ENCODE peak calls at places on chromosomes 13 and 19, in five cellular contexts. One of them, this sample, is unnamed.

GRCh38 chr19:2050349-2050990 is 574 bp downstream of the MKNK2 start:
- DNase-seq in endodermal cell: no peak
- DNase-seq in fibroblast of pulmonary artery: no peak
- DNase-seq in NCI-H1436: no peak
- DNase-seq in BJ: no peak
- DNase-seq in this sample: no peak

GRCh38 chr13:52048516-52048915 is 24.0 kb downstream of the UTP14C start:
- DNase-seq in endodermal cell: no peak
- DNase-seq in fibroblast of pulmonary artery: peak
- DNase-seq in NCI-H1436: no peak
- DNase-seq in BJ: no peak
- DNase-seq in this sample: no peak

GRCh38 chr13:112893570-112894422 is 75.2 kb upstream of the MCF2L start:
- DNase-seq in endodermal cell: peak
- DNase-seq in fibroblast of pulmonary artery: peak
- DNase-seq in NCI-H1436: peak
- DNase-seq in BJ: no peak
- DNase-seq in this sample: peak

GRCh38 chr19:776549-776948 is 20.7 kb upstream of the PTBP1 start:
- DNase-seq in endodermal cell: no peak
- DNase-seq in fibroblast of pulmonary artery: no peak
- DNase-seq in NCI-H1436: no peak
- DNase-seq in BJ: no peak
- DNase-seq in this sample: no peak

GRCh38 chr19:29364224-29364726 is 151.3 kb upstream of the UQCRFS1 start:
- DNase-seq in endodermal cell: peak
- DNase-seq in fibroblast of pulmonary artery: no peak
- DNase-seq in NCI-H1436: no peak
- DNase-seq in BJ: no peak
- DNase-seq in this sample: no peak

GRCh38 chr13:96075953-96076543 is 13.9 kb upstream of the HS6ST3 start:
- DNase-seq in endodermal cell: no peak
- DNase-seq in fibroblast of pulmonary artery: peak
- DNase-seq in NCI-H1436: no peak
- DNase-seq in BJ: no peak
- DNase-seq in this sample: peak

GRCh38 chr19:56253737-56254136 is 18.8 kb upstream of the EDDM13 start:
- DNase-seq in endodermal cell: no peak
- DNase-seq in fibroblast of pulmonary artery: peak
- DNase-seq in NCI-H1436: peak
- DNase-seq in BJ: no peak
- DNase-seq in this sample: peak

GRCh38 chr19:28705008-28705407 is 507.9 kb downstream of the UQCRFS1 start:
- DNase-seq in endodermal cell: no peak
- DNase-seq in fibroblast of pulmonary artery: peak
- DNase-seq in NCI-H1436: no peak
- DNase-seq in BJ: no peak
- DNase-seq in this sample: peak

GRCh38 chr13:29902632-29903305 is 52.4 kb upstream of the UBL3 start:
- DNase-seq in endodermal cell: no peak
- DNase-seq in fibroblast of pulmonary artery: peak
- DNase-seq in NCI-H1436: no peak
- DNase-seq in BJ: no peak
- DNase-seq in this sample: no peak

GRCh38 chr13:21071894-21072293 is 10.5 kb upstream of the LATS2 start:
- DNase-seq in endodermal cell: no peak
- DNase-seq in fibroblast of pulmonary artery: no peak
- DNase-seq in NCI-H1436: no peak
- DNase-seq in BJ: no peak
- DNase-seq in this sample: no peak

GRCh38 chr19:38736413-38737280 is 7.6 kb downstream of the CAPN12 start:
- DNase-seq in endodermal cell: peak
- DNase-seq in fibroblast of pulmonary artery: no peak
- DNase-seq in NCI-H1436: peak
- DNase-seq in BJ: no peak
- DNase-seq in this sample: peak

GRCh38 chr19:10389863-10390262 is 9.5 kb upstream of the TYK2 start:
- DNase-seq in endodermal cell: peak
- DNase-seq in fibroblast of pulmonary artery: peak
- DNase-seq in NCI-H1436: no peak
- DNase-seq in BJ: no peak
- DNase-seq in this sample: no peak

GRCh38 chr13:33353210-33353609 is 67.7 kb upstream of the STARD13 start:
- DNase-seq in endodermal cell: no peak
- DNase-seq in fibroblast of pulmonary artery: peak
- DNase-seq in NCI-H1436: no peak
- DNase-seq in BJ: no peak
- DNase-seq in this sample: no peak

GRCh38 chr13:112618501-112618900 is 30.5 kb upstream of the TUBGCP3 start:
- DNase-seq in endodermal cell: no peak
- DNase-seq in fibroblast of pulmonary artery: no peak
- DNase-seq in NCI-H1436: no peak
- DNase-seq in BJ: no peak
- DNase-seq in this sample: no peak

GRCh38 chr13:33249894-33250293 is 35.7 kb downstream of the STARD13 start:
- DNase-seq in endodermal cell: no peak
- DNase-seq in fibroblast of pulmonary artery: no peak
- DNase-seq in NCI-H1436: no peak
- DNase-seq in BJ: no peak
- DNase-seq in this sample: no peak

GRCh38 chr13:27170221-27170520 is 1.4 kb downstream of the USP12 start:
- DNase-seq in endodermal cell: no peak
- DNase-seq in fibroblast of pulmonary artery: peak
- DNase-seq in NCI-H1436: no peak
- DNase-seq in BJ: no peak
- DNase-seq in this sample: peak

GRCh38 chr13:97953376-97953970 is at the start of gene IPO5:
- DNase-seq in endodermal cell: no peak
- DNase-seq in fibroblast of pulmonary artery: no peak
- DNase-seq in NCI-H1436: no peak
- DNase-seq in BJ: no peak
- DNase-seq in this sample: no peak

GRCh38 chr13:67224148-67224846 is 5.8 kb downstream of the PCDH9 start:
- DNase-seq in endodermal cell: peak
- DNase-seq in fibroblast of pulmonary artery: peak
- DNase-seq in NCI-H1436: peak
- DNase-seq in BJ: peak
- DNase-seq in this sample: peak

GRCh38 chr19:29510701-29511265 is 15.0 kb upstream of the VSTM2B start:
- DNase-seq in endodermal cell: peak
- DNase-seq in fibroblast of pulmonary artery: no peak
- DNase-seq in NCI-H1436: no peak
- DNase-seq in BJ: no peak
- DNase-seq in this sample: no peak

GRCh38 chr13:30364133-30364532 is 56.8 kb upstream of the KATNAL1 start:
- DNase-seq in endodermal cell: no peak
- DNase-seq in fibroblast of pulmonary artery: peak
- DNase-seq in NCI-H1436: no peak
- DNase-seq in BJ: no peak
- DNase-seq in this sample: no peak

GRCh38 chr13:50761406-50761805 is 82.1 kb downstream of the DLEU7 start:
- DNase-seq in endodermal cell: no peak
- DNase-seq in fibroblast of pulmonary artery: no peak
- DNase-seq in NCI-H1436: no peak
- DNase-seq in BJ: no peak
- DNase-seq in this sample: no peak

GRCh38 chr13:83515267-83515666 is 367.0 kb downstream of the SLITRK1 start:
- DNase-seq in endodermal cell: no peak
- DNase-seq in fibroblast of pulmonary artery: peak
- DNase-seq in NCI-H1436: no peak
- DNase-seq in BJ: peak
- DNase-seq in this sample: peak

GRCh38 chr13:28313579-28313978 is 175.2 kb downstream of the PAN3 start:
- DNase-seq in endodermal cell: peak
- DNase-seq in fibroblast of pulmonary artery: peak
- DNase-seq in NCI-H1436: no peak
- DNase-seq in BJ: no peak
- DNase-seq in this sample: no peak

GRCh38 chr13:102838982-102839381 is 6.8 kb upstream of the ERCC5 start:
- DNase-seq in endodermal cell: no peak
- DNase-seq in fibroblast of pulmonary artery: peak
- DNase-seq in NCI-H1436: no peak
- DNase-seq in BJ: no peak
- DNase-seq in this sample: no peak

GRCh38 chr19:49929121-49929610 is at the start of the genes ATF5 and NUP62:
- DNase-seq in endodermal cell: peak
- DNase-seq in fibroblast of pulmonary artery: peak
- DNase-seq in NCI-H1436: peak
- DNase-seq in BJ: peak
- DNase-seq in this sample: peak

GRCh38 chr19:34274827-34275625 is 20.7 kb downstream of the GARRE1 start:
- DNase-seq in endodermal cell: no peak
- DNase-seq in fibroblast of pulmonary artery: peak
- DNase-seq in NCI-H1436: no peak
- DNase-seq in BJ: peak
- DNase-seq in this sample: peak

GRCh38 chr13:98509271-98510155 is 67.4 kb downstream of the STK24 start:
- DNase-seq in endodermal cell: no peak
- DNase-seq in fibroblast of pulmonary artery: peak
- DNase-seq in NCI-H1436: no peak
- DNase-seq in BJ: peak
- DNase-seq in this sample: peak

GRCh38 chr19:28905996-28906395 is 307.0 kb downstream of the UQCRFS1 start:
- DNase-seq in endodermal cell: peak
- DNase-seq in fibroblast of pulmonary artery: peak
- DNase-seq in NCI-H1436: no peak
- DNase-seq in BJ: no peak
- DNase-seq in this sample: peak

GRCh38 chr13:24997367-24997967 is 98.5 kb upstream of the PABPC3 start:
- DNase-seq in endodermal cell: no peak
- DNase-seq in fibroblast of pulmonary artery: peak
- DNase-seq in NCI-H1436: no peak
- DNase-seq in BJ: no peak
- DNase-seq in this sample: no peak

This sample was measured in AG08396.